ENCODE peak calls at places on chromosomes 7 and 10, in five cellular contexts. One of them, this sample, is unnamed.

GRCh38 chr10:36647540-36647939 is 477.9 kb upstream of the ANKRD30A start:
- DNase-seq in T-cell: no peak
- DNase-seq in activated CD4-positive, alpha-beta T cell treated with anti-CD3 and anti-CD28 coated beads, Interleukin-2, amount 50 U/mL, for 48 hours: no peak
- DNase-seq in pons: no peak
- DNase-seq in lower leg skin: no peak
- DNase-seq in this sample: no peak

GRCh38 chr10:104262055-104262454 is 6.9 kb upstream of the GSTO2 start:
- DNase-seq in T-cell: no peak
- DNase-seq in activated CD4-positive, alpha-beta T cell treated with anti-CD3 and anti-CD28 coated beads, Interleukin-2, amount 50 U/mL, for 48 hours: no peak
- DNase-seq in pons: no peak
- DNase-seq in lower leg skin: no peak
- DNase-seq in this sample: no peak

GRCh38 chr10:102431452-102432124 is 786 bp downstream of the CUEDC2 start:
- DNase-seq in lower leg skin: no peak
- DNase-seq in pons: no peak
- DNase-seq in activated CD4-positive, alpha-beta T cell treated with anti-CD3 and anti-CD28 coated beads, Interleukin-2, amount 50 U/mL, for 48 hours: no peak
- DNase-seq in T-cell: no peak
- DNase-seq in this sample: no peak

GRCh38 chr7:16743207-16743606 is 10.3 kb upstream of the TSPAN13 start:
- DNase-seq in lower leg skin: no peak
- DNase-seq in activated CD4-positive, alpha-beta T cell treated with anti-CD3 and anti-CD28 coated beads, Interleukin-2, amount 50 U/mL, for 48 hours: no peak
- DNase-seq in pons: no peak
- DNase-seq in T-cell: no peak
- DNase-seq in this sample: no peak

GRCh38 chr10:52639652-52640051 is 132.9 kb downstream of the MBL2 start:
- DNase-seq in activated CD4-positive, alpha-beta T cell treated with anti-CD3 and anti-CD28 coated beads, Interleukin-2, amount 50 U/mL, for 48 hours: no peak
- DNase-seq in lower leg skin: no peak
- DNase-seq in pons: no peak
- DNase-seq in T-cell: no peak
- DNase-seq in this sample: no peak

GRCh38 chr10:64286533-64286932 is 765.3 kb downstream of the REEP3 start:
- DNase-seq in T-cell: no peak
- DNase-seq in pons: peak; percentile 86
- DNase-seq in activated CD4-positive, alpha-beta T cell treated with anti-CD3 and anti-CD28 coated beads, Interleukin-2, amount 50 U/mL, for 48 hours: no peak
- DNase-seq in lower leg skin: no peak
- DNase-seq in this sample: peak; percentile 89

GRCh38 chr7:98555403-98555802 is 61.7 kb upstream of the NPTX2 start:
- DNase-seq in pons: no peak
- DNase-seq in T-cell: no peak
- DNase-seq in lower leg skin: no peak
- DNase-seq in activated CD4-positive, alpha-beta T cell treated with anti-CD3 and anti-CD28 coated beads, Interleukin-2, amount 50 U/mL, for 48 hours: no peak
- DNase-seq in this sample: no peak

GRCh38 chr7:116353614-116354013 is 143.3 kb downstream of the TES start:
- DNase-seq in lower leg skin: no peak
- DNase-seq in activated CD4-positive, alpha-beta T cell treated with anti-CD3 and anti-CD28 coated beads, Interleukin-2, amount 50 U/mL, for 48 hours: no peak
- DNase-seq in T-cell: no peak
- DNase-seq in pons: no peak
- DNase-seq in this sample: no peak

GRCh38 chr10:48536226-48536500 is 68.7 kb downstream of the ARHGAP22 start:
- DNase-seq in activated CD4-positive, alpha-beta T cell treated with anti-CD3 and anti-CD28 coated beads, Interleukin-2, amount 50 U/mL, for 48 hours: no peak
- DNase-seq in T-cell: no peak
- DNase-seq in lower leg skin: peak; percentile 59
- DNase-seq in pons: no peak
- DNase-seq in this sample: no peak

GRCh38 chr10:30565449-30565848 is 64.1 kb downstream of the LYZL2 start:
- DNase-seq in T-cell: no peak
- DNase-seq in pons: no peak
- DNase-seq in activated CD4-positive, alpha-beta T cell treated with anti-CD3 and anti-CD28 coated beads, Interleukin-2, amount 50 U/mL, for 48 hours: no peak
- DNase-seq in lower leg skin: no peak
- DNase-seq in this sample: no peak

GRCh38 chr7:78543976-78544375 is 745.4 kb downstream of the PHTF2 start:
- DNase-seq in T-cell: no peak
- DNase-seq in lower leg skin: no peak
- DNase-seq in pons: no peak
- DNase-seq in activated CD4-positive, alpha-beta T cell treated with anti-CD3 and anti-CD28 coated beads, Interleukin-2, amount 50 U/mL, for 48 hours: no peak
- DNase-seq in this sample: no peak

GRCh38 chr7:148700693-148701092 is 2.0 kb downstream of the CUL1 start:
- DNase-seq in pons: no peak
- DNase-seq in lower leg skin: no peak
- DNase-seq in T-cell: peak; percentile 50
- DNase-seq in activated CD4-positive, alpha-beta T cell treated with anti-CD3 and anti-CD28 coated beads, Interleukin-2, amount 50 U/mL, for 48 hours: peak; percentile 70
- DNase-seq in this sample: no peak

GRCh38 chr10:91604936-91605534 is 27.8 kb downstream of the PPP1R3C start:
- DNase-seq in lower leg skin: no peak
- DNase-seq in pons: no peak
- DNase-seq in activated CD4-positive, alpha-beta T cell treated with anti-CD3 and anti-CD28 coated beads, Interleukin-2, amount 50 U/mL, for 48 hours: no peak
- DNase-seq in T-cell: no peak
- DNase-seq in this sample: no peak

GRCh38 chr7:137618748-137619147 is 228.0 kb downstream of the DGKI start:
- DNase-seq in lower leg skin: no peak
- DNase-seq in activated CD4-positive, alpha-beta T cell treated with anti-CD3 and anti-CD28 coated beads, Interleukin-2, amount 50 U/mL, for 48 hours: no peak
- DNase-seq in pons: no peak
- DNase-seq in T-cell: no peak
- DNase-seq in this sample: no peak

GRCh38 chr7:23811540-23811939 is 101.5 kb downstream of the STK31 start:
- DNase-seq in lower leg skin: no peak
- DNase-seq in activated CD4-positive, alpha-beta T cell treated with anti-CD3 and anti-CD28 coated beads, Interleukin-2, amount 50 U/mL, for 48 hours: no peak
- DNase-seq in pons: no peak
- DNase-seq in T-cell: no peak
- DNase-seq in this sample: no peak

This sample was measured in putamen.